ENCODE peak calls at places on chromosomes 2 and 18, in six cellular contexts. One of them, this sample, is unnamed.

GRCh38 chr2:16739778-16740581 is 74.3 kb upstream of the CYRIA start:
- DNase-seq in HCT116: no peak
- DNase-seq in GM12878: no peak
- DNase-seq in K562: no peak
- DNase-seq in H1: no peak
- DNase-seq in SK-N-SH: no peak
- DNase-seq in this sample: no peak

GRCh38 chr2:57552885-57553284 is 493.7 kb upstream of the VRK2 start:
- DNase-seq in HCT116: no peak
- DNase-seq in GM12878: no peak
- DNase-seq in K562: no peak
- DNase-seq in H1: no peak
- DNase-seq in SK-N-SH: no peak
- DNase-seq in this sample: no peak

GRCh38 chr18:75167759-75168211 is 41.2 kb downstream of the PTGR3 start:
- DNase-seq in HCT116: no peak
- DNase-seq in GM12878: no peak
- DNase-seq in K562: no peak
- DNase-seq in H1: no peak
- DNase-seq in SK-N-SH: no peak
- DNase-seq in this sample: no peak

GRCh38 chr2:224584111-224584764 is 925 bp downstream of the CUL3 start:
- DNase-seq in HCT116: no peak
- DNase-seq in GM12878: no peak
- DNase-seq in K562: peak
- DNase-seq in H1: no peak
- DNase-seq in SK-N-SH: peak
- DNase-seq in this sample: no peak

GRCh38 chr18:31427010-31427409 is 20.5 kb upstream of the DSG3 start:
- DNase-seq in HCT116: no peak
- DNase-seq in GM12878: no peak
- DNase-seq in K562: no peak
- DNase-seq in H1: no peak
- DNase-seq in SK-N-SH: no peak
- DNase-seq in this sample: no peak

GRCh38 chr18:79523221-79523737 is 127.5 kb downstream of the NFATC1 start:
- DNase-seq in HCT116: no peak
- DNase-seq in GM12878: no peak
- DNase-seq in K562: no peak
- DNase-seq in H1: no peak
- DNase-seq in SK-N-SH: no peak
- DNase-seq in this sample: no peak

GRCh38 chr2:106805716-106806115 is 80.3 kb downstream of the ST6GAL2 start:
- DNase-seq in HCT116: no peak
- DNase-seq in GM12878: no peak
- DNase-seq in K562: no peak
- DNase-seq in H1: no peak
- DNase-seq in SK-N-SH: no peak
- DNase-seq in this sample: no peak

GRCh38 chr2:18536100-18536499 is 24.4 kb downstream of the RDH14 start:
- DNase-seq in HCT116: no peak
- DNase-seq in GM12878: no peak
- DNase-seq in K562: no peak
- DNase-seq in H1: no peak
- DNase-seq in SK-N-SH: no peak
- DNase-seq in this sample: no peak

GRCh38 chr2:84905181-84906107 is at the start of gene TMSB10:
- DNase-seq in HCT116: no peak
- DNase-seq in GM12878: no peak
- DNase-seq in K562: peak
- DNase-seq in H1: peak
- DNase-seq in SK-N-SH: peak
- DNase-seq in this sample: peak

GRCh38 chr2:176817061-176817565 is 395.5 kb upstream of the HNRNPA3 start:
- DNase-seq in HCT116: no peak
- DNase-seq in GM12878: no peak
- DNase-seq in K562: no peak
- DNase-seq in H1: peak
- DNase-seq in SK-N-SH: peak
- DNase-seq in this sample: peak

DNA sequence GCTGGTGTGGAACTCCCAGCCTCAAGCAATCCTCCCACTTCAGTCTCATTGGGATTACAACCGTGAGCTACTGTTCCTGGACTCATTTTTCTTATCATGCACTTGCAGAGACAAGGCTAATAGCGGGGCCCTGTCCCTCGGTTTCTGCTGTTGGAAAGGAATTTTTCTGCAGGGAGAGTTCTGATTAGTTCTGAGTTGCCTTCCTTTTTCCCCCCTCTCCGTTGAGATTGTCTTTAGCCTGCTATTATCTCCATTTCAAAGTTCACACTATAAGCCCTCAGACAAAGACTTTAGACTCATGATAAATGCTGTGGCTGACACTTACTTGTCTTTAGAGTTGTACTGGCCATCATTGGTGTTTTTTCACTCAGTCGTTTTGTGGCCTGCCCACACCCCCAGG is 97.2 kb downstream of the NCOA1 start:
- DNase-seq in HCT116: no peak
- DNase-seq in GM12878: no peak
- DNase-seq in K562: peak
- DNase-seq in H1: no peak
- DNase-seq in SK-N-SH: no peak
- DNase-seq in this sample: no peak
- TF ChIP-seq JUND in HCT116: no peak
- TF ChIP-seq JUND in GM12878: no peak
- TF ChIP-seq JUND in K562: no peak
- TF ChIP-seq JUND in H1: no peak
- TF ChIP-seq JUND in SK-N-SH: no peak
- TF ChIP-seq JUND in this sample: no peak

GRCh38 chr2:207930747-207931146 is 94.6 kb downstream of the PLEKHM3 start:
- DNase-seq in HCT116: peak
- DNase-seq in GM12878: no peak
- DNase-seq in K562: no peak
- DNase-seq in H1: no peak
- DNase-seq in SK-N-SH: peak
- DNase-seq in this sample: no peak
- TF ChIP-seq JUND in HCT116: no peak
- TF ChIP-seq JUND in GM12878: no peak
- TF ChIP-seq JUND in K562: no peak
- TF ChIP-seq JUND in H1: no peak
- TF ChIP-seq JUND in SK-N-SH: no peak
- TF ChIP-seq JUND in this sample: no peak

GRCh38 chr2:207787800-207788199 is 18.1 kb upstream of the FZD5 start:
- DNase-seq in HCT116: no peak
- DNase-seq in GM12878: no peak
- DNase-seq in K562: no peak
- DNase-seq in H1: no peak
- DNase-seq in SK-N-SH: no peak
- DNase-seq in this sample: no peak
- TF ChIP-seq JUND in HCT116: no peak
- TF ChIP-seq JUND in GM12878: no peak
- TF ChIP-seq JUND in K562: no peak
- TF ChIP-seq JUND in H1: no peak
- TF ChIP-seq JUND in SK-N-SH: no peak
- TF ChIP-seq JUND in this sample: no peak

GRCh38 chr2:128751751-128752150 is 433.1 kb upstream of the HS6ST1 start:
- DNase-seq in HCT116: no peak
- DNase-seq in GM12878: no peak
- DNase-seq in K562: no peak
- DNase-seq in H1: no peak
- DNase-seq in SK-N-SH: no peak
- DNase-seq in this sample: no peak
- TF ChIP-seq JUND in HCT116: no peak
- TF ChIP-seq JUND in GM12878: no peak
- TF ChIP-seq JUND in K562: no peak
- TF ChIP-seq JUND in H1: no peak
- TF ChIP-seq JUND in SK-N-SH: no peak
- TF ChIP-seq JUND in this sample: no peak